ENCODE peak calls at places on chromosomes 3 and 15, in seven cellular contexts. E, R, D, H, T, A and N are unnamed samples.

GRCh38 chr15:78938608-78939488 is 6.0 kb downstream of the CTSH start:
- DNase-seq in E (no peak), R (no peak), D (no peak), H (no peak), T (no peak), A (no peak), N (no peak)

GRCh38 chr15:45155739-45156138 is 25.9 kb downstream of the DUOX1 start:
- DNase-seq in E (no peak), R (no peak), D (no peak), H (no peak), T (no peak), A (no peak), N (no peak)

GRCh38 chr3:55805169-55805568 is 318.1 kb upstream of the WNT5A start:
- DNase-seq in E (no peak), R (no peak), D (no peak), H (no peak), T (no peak), A (no peak), N (no peak)

GRCh38 chr3:197501496-197501878 is 54.3 kb downstream of the BDH1 start:
- DNase-seq in E (no peak), R (no peak), D (no peak), H (no peak), T (no peak), A (no peak), N (no peak)

GRCh38 chr15:42172475-42172874 is 16.0 kb upstream of the PLA2G4F start:
- DNase-seq in E (no peak), R (no peak), D (no peak), H (no peak), T (no peak), A (no peak), N (no peak)

GRCh38 chr3:183428140-183429023 is at the start of gene MCF2L2:
- DNase-seq in E (peak; percentile 58), R (peak; percentile 86), D (no peak), H (peak; percentile 54), T (peak; percentile 82), A (peak; percentile 75), N (no peak)

GRCh38 chr3:188978772-188979171 is 193.0 kb upstream of the TPRG1 start:
- DNase-seq in E (peak; percentile 75), R (no peak), D (no peak), H (peak; percentile 21), T (no peak), A (peak; percentile 48), N (peak; percentile 19)

GRCh38 chr3:39166932-39167532 is 13.6 kb upstream of the CSRNP1 start:
- DNase-seq in E (no peak), R (peak; percentile 93), D (peak; percentile 80), H (no peak), T (no peak), A (no peak), N (no peak)

GRCh38 chr15:56042523-56042922 is 49.1 kb upstream of the NEDD4 start:
- DNase-seq in E (no peak), R (no peak), D (no peak), H (no peak), T (no peak), A (no peak), N (no peak)

GRCh38 chr15:50558012-50558411 is 11.5 kb upstream of the USP50 start:
- DNase-seq in E (no peak), R (no peak), D (no peak), H (no peak), T (no peak), A (no peak), N (no peak)

GRCh38 chr15:40006003-40006402 is 33.0 kb downstream of the SRP14 start:
- DNase-seq in E (no peak), R (no peak), D (no peak), H (no peak), T (no peak), A (no peak), N (no peak)

DNA sequence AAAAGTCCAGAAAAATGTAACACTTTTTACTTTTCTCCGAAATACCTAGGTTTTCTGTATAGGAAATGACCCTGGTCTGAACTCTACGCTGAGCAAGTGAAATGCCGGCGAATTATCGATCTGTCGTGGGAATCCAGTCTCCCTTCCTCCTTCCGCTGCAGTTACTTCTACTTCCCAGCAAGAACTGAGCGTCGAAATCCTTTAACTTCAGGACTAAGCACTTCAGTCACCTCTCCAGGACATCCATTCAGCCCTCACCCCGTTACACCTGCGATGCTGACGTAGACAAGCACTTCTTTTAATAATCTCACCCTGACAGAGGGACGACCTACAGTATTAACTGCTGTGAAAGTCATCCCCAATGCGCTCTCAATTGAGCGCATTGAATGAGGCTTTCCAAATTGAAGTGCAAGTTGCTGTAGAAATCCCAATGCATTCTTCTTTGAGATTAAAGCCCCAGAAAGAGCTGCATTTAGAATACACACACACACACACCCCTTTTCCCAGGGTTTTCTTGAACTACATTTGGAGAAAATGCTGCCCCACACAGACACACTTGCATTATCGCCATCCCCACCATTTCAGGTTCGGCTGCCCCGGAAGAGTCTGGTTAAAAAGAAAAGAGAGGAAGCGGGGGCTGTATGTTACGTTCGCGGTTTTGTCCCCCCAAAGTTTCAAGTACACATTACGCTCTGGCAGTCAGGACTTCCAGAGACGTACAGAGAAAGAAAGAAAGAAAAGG is 1.2 kb downstream of the TOP2B start:
- DNase-seq in E (no peak), R (no peak), D (no peak), H (no peak), T (no peak), A (no peak), N (no peak)
- TF ChIP-seq POLR2A in E (no peak), R (no peak), D (no peak), H (no peak), T (peak; percentile 6), A (no peak), N (no peak)

DNA sequence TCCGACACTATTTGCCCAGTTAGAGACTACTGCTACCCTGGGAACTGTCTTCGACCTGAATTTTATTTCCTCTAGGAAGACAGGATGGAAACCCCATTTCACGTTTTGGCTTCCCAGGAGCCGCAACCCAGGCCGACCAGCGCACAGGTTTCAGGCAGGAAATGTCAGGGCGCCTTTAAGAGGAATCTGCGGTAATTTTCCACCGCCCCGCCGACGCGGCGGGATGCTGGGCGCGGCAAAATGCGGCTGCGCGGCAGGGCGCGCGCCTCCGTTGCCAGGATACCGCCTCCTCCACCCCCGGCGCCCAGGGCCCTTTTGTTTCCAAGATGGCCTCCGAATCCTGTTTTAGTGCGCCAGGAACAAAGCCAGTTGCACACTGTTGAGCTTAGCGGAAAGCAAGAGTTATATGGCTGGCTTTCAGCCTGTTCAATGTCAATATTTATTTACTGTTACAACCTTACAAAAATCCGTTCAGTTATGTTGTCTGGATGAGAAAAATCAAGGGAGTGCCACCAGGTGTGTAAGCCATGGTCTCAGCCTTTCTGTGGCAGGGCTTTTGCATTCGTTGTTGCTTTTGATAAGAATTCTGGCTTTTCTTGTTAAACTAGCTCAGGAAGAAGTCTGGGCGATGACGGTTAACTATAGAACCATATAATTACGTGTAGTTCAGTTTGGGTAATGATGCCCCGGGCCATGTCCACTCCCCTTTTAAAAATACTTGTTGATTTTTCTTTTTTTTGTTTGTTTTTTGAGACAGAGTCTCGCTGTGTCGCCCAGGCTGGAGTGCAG is 79.7 kb upstream of the CHD2 start:
- DNase-seq in E (peak; percentile 93), R (peak; percentile 98), D (peak; percentile 95), H (peak; percentile 91), T (peak; percentile 77), A (peak; percentile 94), N (no peak)
- TF ChIP-seq POLR2A in E (peak; percentile 59), R (no peak), D (no peak), H (no peak), T (peak; percentile 74), A (peak; percentile 86), N (no peak)

GRCh38 chr15:68795298-68795848 is 25.3 kb downstream of the ANP32A start:
- DNase-seq in E (peak; percentile 69), R (peak; percentile 98), D (peak; percentile 95), H (peak; percentile 95), T (peak; percentile 55), A (peak; percentile 92), N (no peak)

GRCh38 chr15:68797589-68798377 is 22.9 kb downstream of the ANP32A start:
- DNase-seq in E (no peak), R (no peak), D (no peak), H (no peak), T (no peak), A (no peak), N (no peak)

GRCh38 chr15:68796576-68796975 is 24.1 kb downstream of the ANP32A start:
- DNase-seq in E (no peak), R (no peak), D (no peak), H (no peak), T (no peak), A (no peak), N (no peak)

GRCh38 chr15:68798695-68799094 is 22.0 kb downstream of the ANP32A start:
- DNase-seq in E (no peak), R (no peak), D (no peak), H (no peak), T (no peak), A (no peak), N (no peak)

GRCh38 chr15:68797157-68797556 is 23.5 kb downstream of the ANP32A start:
- DNase-seq in E (no peak), R (no peak), D (no peak), H (no peak), T (no peak), A (no peak), N (no peak)
- TF ChIP-seq POLR2A in E (no peak), R (no peak), D (no peak), H (no peak), T (no peak), A (no peak), N (no peak)

GRCh38 chr3:9903904-9904303 is 1.3 kb downstream of the IL17RE start:
- DNase-seq in E (no peak), R (no peak), D (no peak), H (peak; percentile 17), T (no peak), A (no peak), N (no peak)

GRCh38 chr3:9901967-9902366 is 681 bp upstream of the IL17RE start:
- DNase-seq in E (no peak), R (no peak), D (no peak), H (no peak), T (no peak), A (no peak), N (no peak)

GRCh38 chr3:9899289-9899791 is 3.3 kb upstream of the IL17RE start:
- DNase-seq in E (no peak), R (no peak), D (no peak), H (no peak), T (no peak), A (no peak), N (no peak)

GRCh38 chr3:9903238-9903624 is 583 bp downstream of the IL17RE start:
- DNase-seq in E (no peak), R (no peak), D (no peak), H (peak; percentile 29), T (no peak), A (peak; percentile 26), N (no peak)

DNA sequence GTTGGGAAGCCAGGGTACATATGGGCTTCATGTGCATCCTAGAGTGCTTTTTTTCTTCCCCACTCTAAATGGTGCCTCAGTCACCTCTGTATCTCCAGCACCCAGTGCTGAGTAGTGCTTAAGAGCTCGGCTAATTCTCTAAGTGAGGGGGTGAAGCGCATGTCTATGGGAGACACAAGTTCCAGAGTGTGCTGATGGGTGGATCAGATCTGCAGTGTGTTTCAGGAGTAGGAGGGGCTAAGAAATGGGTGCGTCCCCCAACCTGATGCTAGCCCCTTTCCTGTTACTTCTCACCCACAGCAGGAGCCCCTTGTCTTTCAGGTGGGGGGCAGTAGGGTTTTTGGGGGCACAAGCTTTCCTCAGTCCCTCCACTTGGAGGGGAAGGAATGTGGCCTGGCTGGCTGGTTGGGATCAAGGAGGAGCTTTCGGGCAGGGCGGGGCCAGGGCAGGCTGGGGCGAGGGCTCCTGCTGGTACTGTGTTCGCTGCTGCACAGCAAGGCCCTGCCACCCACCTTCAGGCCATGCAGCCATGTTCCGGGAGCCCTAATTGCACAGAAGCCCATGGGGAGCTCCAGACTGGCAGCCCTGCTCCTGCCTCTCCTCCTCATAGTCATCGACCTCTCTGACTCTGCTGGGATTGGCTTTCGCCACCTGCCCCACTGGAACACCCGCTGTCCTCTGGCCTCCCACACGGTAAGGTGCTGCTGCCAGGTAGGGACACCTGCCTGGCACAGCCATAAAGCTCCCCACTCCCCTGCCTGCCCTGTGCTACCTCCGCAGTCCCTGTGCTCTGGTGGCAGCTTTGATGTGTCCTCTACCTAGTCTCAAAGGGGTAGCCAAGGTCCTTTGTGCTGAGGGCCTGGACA is at the start of gene IL17RE:
- DNase-seq in E (no peak), R (peak; percentile 93), D (no peak), H (peak; percentile 77), T (no peak), A (no peak), N (no peak)
- TF ChIP-seq POLR2A in E (no peak), R (no peak), D (no peak), H (no peak), T (no peak), A (no peak), N (no peak)